ENCODE peak calls at places on chromosomes 4 and X, in five cellular contexts. S is A549, A is GDM1, H is NCI-H345, P is NCI-H1436. R is an unnamed sample.

GRCh38 chr4:81457921-81458520 is 13.7 kb downstream of the RASGEF1B start:
- DNase-seq in A (no peak), H (no peak), P (no peak), S (no peak), R (no peak)

GRCh38 chr4:165207431-165208321 is at the start of gene KLHL2:
- DNase-seq in A (peak), S (peak), H (peak), P (peak), R (peak)

GRCh38 chr4:38075370-38076152 is 115.4 kb downstream of the PTTG2 start:
- DNase-seq in P (no peak), H (no peak), A (peak), S (no peak), R (no peak)

GRCh38 chr4:21410372-21410771 is 538.2 kb downstream of the KCNIP4 start:
- DNase-seq in A (no peak), S (no peak), P (no peak), H (no peak), R (no peak)

GRCh38 chr4:32847466-32847865 is 2127.3 kb downstream of the PCDH7 start:
- DNase-seq in A (no peak), S (no peak), P (no peak), H (no peak), R (no peak)

GRCh38 chrX:9646471-9647038 is 119.1 kb downstream of the GPR143 start:
- DNase-seq in H (no peak), A (no peak), S (no peak), P (no peak), R (no peak)

GRCh38 chr4:170853422-170854021 is 763.8 kb upstream of the AADAT start:
- DNase-seq in H (no peak), A (peak), S (no peak), P (peak), R (no peak)

GRCh38 chr4:139266208-139266582 is 13.8 kb downstream of the MGARP start:
- DNase-seq in P (no peak), A (no peak), S (no peak), H (no peak), R (no peak)

R was measured in NCI-H1105.